ENCODE peak calls at places on chromosome 20, in eight cellular contexts. One of them, this sample, is unnamed.

GRCh38 chr20:59850018-59850641 is 83.3 kb downstream of the SYCP2 start:
- DNase-seq in left ventricle myocardium inferior: no peak
- DNase-seq in stomach: no peak
- DNase-seq in MM.1S: peak; percentile 53
- DNase-seq in heart left ventricle: no peak
- DNase-seq in fibroblast of lung: peak; percentile 31
- DNase-seq in Peyer's patch: no peak
- DNase-seq in fibroblast of the aortic adventitia: peak; percentile 45
- DNase-seq in this sample: peak; percentile 58

GRCh38 chr20:37239026-37239451 is 22.6 kb downstream of the GHRH start:
- DNase-seq in left ventricle myocardium inferior: no peak
- DNase-seq in stomach: no peak
- DNase-seq in MM.1S: no peak
- DNase-seq in heart left ventricle: no peak
- DNase-seq in fibroblast of lung: peak; percentile 69
- DNase-seq in Peyer's patch: no peak
- DNase-seq in fibroblast of the aortic adventitia: peak; percentile 67
- DNase-seq in this sample: peak; percentile 25

GRCh38 chr20:14304466-14304865 is 32.9 kb downstream of the FLRT3 start:
- DNase-seq in left ventricle myocardium inferior: no peak
- DNase-seq in stomach: no peak
- DNase-seq in MM.1S: no peak
- DNase-seq in heart left ventricle: no peak
- DNase-seq in fibroblast of lung: no peak
- DNase-seq in Peyer's patch: no peak
- DNase-seq in fibroblast of the aortic adventitia: no peak
- DNase-seq in this sample: no peak

GRCh38 chr20:3739926-3740599 is 7.6 kb downstream of the HSPA12B start:
- DNase-seq in left ventricle myocardium inferior: no peak
- DNase-seq in stomach: no peak
- DNase-seq in MM.1S: no peak
- DNase-seq in heart left ventricle: no peak
- DNase-seq in fibroblast of lung: no peak
- DNase-seq in Peyer's patch: no peak
- DNase-seq in fibroblast of the aortic adventitia: no peak
- DNase-seq in this sample: no peak

GRCh38 chr20:23058240-23058639 is 8.8 kb upstream of the THBD start:
- DNase-seq in left ventricle myocardium inferior: no peak
- DNase-seq in stomach: no peak
- DNase-seq in MM.1S: no peak
- DNase-seq in heart left ventricle: no peak
- DNase-seq in fibroblast of lung: no peak
- DNase-seq in Peyer's patch: no peak
- DNase-seq in fibroblast of the aortic adventitia: no peak
- DNase-seq in this sample: no peak

GRCh38 chr20:56003966-56004365 is 1.4 kb downstream of the CBLN4 start:
- DNase-seq in left ventricle myocardium inferior: no peak
- DNase-seq in stomach: no peak
- DNase-seq in MM.1S: no peak
- DNase-seq in heart left ventricle: no peak
- DNase-seq in fibroblast of lung: peak; percentile 0
- DNase-seq in Peyer's patch: no peak
- DNase-seq in fibroblast of the aortic adventitia: no peak
- DNase-seq in this sample: no peak

GRCh38 chr20:17648306-17648646 is 33.8 kb downstream of the RRBP1 start:
- DNase-seq in left ventricle myocardium inferior: no peak
- DNase-seq in stomach: no peak
- DNase-seq in MM.1S: no peak
- DNase-seq in heart left ventricle: peak; percentile 45
- DNase-seq in fibroblast of lung: no peak
- DNase-seq in Peyer's patch: no peak
- DNase-seq in fibroblast of the aortic adventitia: no peak
- DNase-seq in this sample: no peak

GRCh38 chr20:23232219-23232581 is 118.4 kb upstream of the NXT1 start:
- DNase-seq in left ventricle myocardium inferior: no peak
- DNase-seq in stomach: no peak
- DNase-seq in MM.1S: no peak
- DNase-seq in heart left ventricle: no peak
- DNase-seq in fibroblast of lung: no peak
- DNase-seq in Peyer's patch: no peak
- DNase-seq in fibroblast of the aortic adventitia: no peak
- DNase-seq in this sample: no peak

GRCh38 chr20:56515657-56516381 is 8.7 kb upstream of the FAM209A start:
- DNase-seq in left ventricle myocardium inferior: no peak
- DNase-seq in stomach: no peak
- DNase-seq in MM.1S: no peak
- DNase-seq in heart left ventricle: no peak
- DNase-seq in fibroblast of lung: no peak
- DNase-seq in Peyer's patch: no peak
- DNase-seq in fibroblast of the aortic adventitia: peak; percentile 14
- DNase-seq in this sample: peak; percentile 24

GRCh38 chr20:17825949-17826843 is 126.4 kb downstream of the BANF2 start:
- DNase-seq in left ventricle myocardium inferior: no peak
- DNase-seq in stomach: no peak
- DNase-seq in MM.1S: no peak
- DNase-seq in heart left ventricle: peak; percentile 12
- DNase-seq in fibroblast of lung: peak; percentile 36
- DNase-seq in Peyer's patch: no peak
- DNase-seq in fibroblast of the aortic adventitia: no peak
- DNase-seq in this sample: peak; percentile 38

GRCh38 chr20:8432435-8433148 is 300.5 kb downstream of the PLCB1 start:
- DNase-seq in left ventricle myocardium inferior: no peak
- DNase-seq in stomach: no peak
- DNase-seq in MM.1S: no peak
- DNase-seq in heart left ventricle: no peak
- DNase-seq in fibroblast of lung: no peak
- DNase-seq in Peyer's patch: no peak
- DNase-seq in fibroblast of the aortic adventitia: no peak
- DNase-seq in this sample: no peak

GRCh38 chr20:325889-326644 is 715 bp downstream of the SOX12 start:
- DNase-seq in left ventricle myocardium inferior: peak; percentile 71
- DNase-seq in stomach: peak; percentile 60
- DNase-seq in MM.1S: peak; percentile 49
- DNase-seq in heart left ventricle: peak; percentile 77
- DNase-seq in fibroblast of lung: peak; percentile 69
- DNase-seq in Peyer's patch: peak; percentile 67
- DNase-seq in fibroblast of the aortic adventitia: peak; percentile 56
- DNase-seq in this sample: peak; percentile 76

GRCh38 chr20:1085515-1086272 is 32.7 kb upstream of the PSMF1 start:
- DNase-seq in left ventricle myocardium inferior: no peak
- DNase-seq in stomach: no peak
- DNase-seq in MM.1S: no peak
- DNase-seq in heart left ventricle: no peak
- DNase-seq in fibroblast of lung: no peak
- DNase-seq in Peyer's patch: no peak
- DNase-seq in fibroblast of the aortic adventitia: no peak
- DNase-seq in this sample: no peak

GRCh38 chr20:38604873-38605303 is 3.3 kb downstream of the ARHGAP40 start:
- DNase-seq in left ventricle myocardium inferior: no peak
- DNase-seq in stomach: peak; percentile 27
- DNase-seq in MM.1S: no peak
- DNase-seq in heart left ventricle: no peak
- DNase-seq in fibroblast of lung: peak; percentile 60
- DNase-seq in Peyer's patch: no peak
- DNase-seq in fibroblast of the aortic adventitia: no peak
- DNase-seq in this sample: peak; percentile 30

GRCh38 chr20:14523090-14523489 is 185.7 kb upstream of the FLRT3 start:
- DNase-seq in left ventricle myocardium inferior: no peak
- DNase-seq in stomach: no peak
- DNase-seq in MM.1S: no peak
- DNase-seq in heart left ventricle: no peak
- DNase-seq in fibroblast of lung: no peak
- DNase-seq in Peyer's patch: no peak
- DNase-seq in fibroblast of the aortic adventitia: no peak
- DNase-seq in this sample: no peak

GRCh38 chr20:44792794-44793193 is 17.6 kb downstream of the RIMS4 start:
- DNase-seq in left ventricle myocardium inferior: no peak
- DNase-seq in stomach: no peak
- DNase-seq in MM.1S: no peak
- DNase-seq in heart left ventricle: no peak
- DNase-seq in fibroblast of lung: no peak
- DNase-seq in Peyer's patch: no peak
- DNase-seq in fibroblast of the aortic adventitia: no peak
- DNase-seq in this sample: no peak

GRCh38 chr20:37335642-37336368 is 10.1 kb upstream of the SRC start:
- DNase-seq in left ventricle myocardium inferior: no peak
- DNase-seq in stomach: no peak
- DNase-seq in MM.1S: no peak
- DNase-seq in heart left ventricle: no peak
- DNase-seq in fibroblast of lung: peak; percentile 15
- DNase-seq in Peyer's patch: no peak
- DNase-seq in fibroblast of the aortic adventitia: no peak
- DNase-seq in this sample: no peak

GRCh38 chr20:16569218-16570153 is 3.8 kb downstream of the KIF16B start:
- DNase-seq in left ventricle myocardium inferior: no peak
- DNase-seq in stomach: no peak
- DNase-seq in MM.1S: no peak
- DNase-seq in heart left ventricle: no peak
- DNase-seq in fibroblast of lung: no peak
- DNase-seq in Peyer's patch: no peak
- DNase-seq in fibroblast of the aortic adventitia: no peak
- DNase-seq in this sample: no peak

GRCh38 chr20:675453-676314 is at the start of gene SCRT2:
- DNase-seq in left ventricle myocardium inferior: peak; percentile 86
- DNase-seq in stomach: peak; percentile 87
- DNase-seq in MM.1S: peak; percentile 73
- DNase-seq in heart left ventricle: peak; percentile 83
- DNase-seq in fibroblast of lung: peak; percentile 66
- DNase-seq in Peyer's patch: peak; percentile 25
- DNase-seq in fibroblast of the aortic adventitia: peak; percentile 66
- DNase-seq in this sample: peak; percentile 73

GRCh38 chr20:18712116-18712515 is 101.5 kb upstream of the SCP2D1 start:
- DNase-seq in left ventricle myocardium inferior: no peak
- DNase-seq in stomach: no peak
- DNase-seq in MM.1S: no peak
- DNase-seq in heart left ventricle: no peak
- DNase-seq in fibroblast of lung: no peak
- DNase-seq in Peyer's patch: no peak
- DNase-seq in fibroblast of the aortic adventitia: no peak
- DNase-seq in this sample: no peak

GRCh38 chr20:48583801-48584200 is 244.0 kb downstream of the PREX1 start:
- DNase-seq in left ventricle myocardium inferior: no peak
- DNase-seq in stomach: no peak
- DNase-seq in MM.1S: no peak
- DNase-seq in heart left ventricle: no peak
- DNase-seq in fibroblast of lung: no peak
- DNase-seq in Peyer's patch: no peak
- DNase-seq in fibroblast of the aortic adventitia: no peak
- DNase-seq in this sample: no peak

GRCh38 chr20:58513580-58514285 is 1.5 kb downstream of the APCDD1L start:
- DNase-seq in left ventricle myocardium inferior: no peak
- DNase-seq in stomach: no peak
- DNase-seq in MM.1S: no peak
- DNase-seq in heart left ventricle: no peak
- DNase-seq in fibroblast of lung: no peak
- DNase-seq in Peyer's patch: no peak
- DNase-seq in fibroblast of the aortic adventitia: no peak
- DNase-seq in this sample: no peak

GRCh38 chr20:48620486-48621255 is 207.1 kb downstream of the PREX1 start:
- DNase-seq in left ventricle myocardium inferior: peak; percentile 85
- DNase-seq in stomach: peak; percentile 92
- DNase-seq in MM.1S: peak; percentile 82
- DNase-seq in heart left ventricle: peak; percentile 84
- DNase-seq in fibroblast of lung: peak; percentile 84
- DNase-seq in Peyer's patch: peak; percentile 57
- DNase-seq in fibroblast of the aortic adventitia: peak; percentile 84
- DNase-seq in this sample: peak; percentile 84

GRCh38 chr20:64108731-64109389 is 1.5 kb upstream of the NPBWR2 start:
- DNase-seq in left ventricle myocardium inferior: peak; percentile 6
- DNase-seq in stomach: peak; percentile 23
- DNase-seq in MM.1S: no peak
- DNase-seq in heart left ventricle: no peak
- DNase-seq in fibroblast of lung: no peak
- DNase-seq in Peyer's patch: peak; percentile 14
- DNase-seq in fibroblast of the aortic adventitia: no peak
- DNase-seq in this sample: no peak
- H3K4me3 ChIP-seq in left ventricle myocardium inferior: no peak overlapping the region
- H3K4me3 ChIP-seq in stomach: no peak overlapping the region
- H3K4me3 ChIP-seq in MM.1S: no peak overlapping the region
- H3K4me3 ChIP-seq in heart left ventricle: no peak overlapping the region
- H3K4me3 ChIP-seq in fibroblast of lung: no peak overlapping the region
- H3K4me3 ChIP-seq in Peyer's patch: no peak overlapping the region
- H3K4me3 ChIP-seq in fibroblast of the aortic adventitia: no peak overlapping the region
- H3K4me3 ChIP-seq in this sample: no peak overlapping the region

GRCh38 chr20:46592580-46593362 is 42.3 kb upstream of the OCSTAMP start:
- DNase-seq in left ventricle myocardium inferior: no peak
- DNase-seq in stomach: no peak
- DNase-seq in MM.1S: no peak
- DNase-seq in heart left ventricle: no peak
- DNase-seq in fibroblast of lung: no peak
- DNase-seq in Peyer's patch: no peak
- DNase-seq in fibroblast of the aortic adventitia: no peak
- DNase-seq in this sample: no peak
- TF ChIP-seq CTCF in left ventricle myocardium inferior: no peak
- TF ChIP-seq CTCF in stomach: no peak
- TF ChIP-seq CTCF in MM.1S: peak; percentile 25
- TF ChIP-seq CTCF in heart left ventricle: no peak
- TF ChIP-seq CTCF in fibroblast of lung: no peak
- TF ChIP-seq CTCF in Peyer's patch: no peak
- TF ChIP-seq CTCF in fibroblast of the aortic adventitia: no peak
- TF ChIP-seq CTCF in this sample: no peak

GRCh38 chr20:46710149-46710913 is 882 bp downstream of the SLC2A10 start:
- DNase-seq in left ventricle myocardium inferior: no peak
- DNase-seq in stomach: no peak
- DNase-seq in MM.1S: no peak
- DNase-seq in heart left ventricle: no peak
- DNase-seq in fibroblast of lung: no peak
- DNase-seq in Peyer's patch: no peak
- DNase-seq in fibroblast of the aortic adventitia: peak; percentile 15
- DNase-seq in this sample: peak; percentile 15
- H3K4me3 ChIP-seq in left ventricle myocardium inferior: peak overlapping the region; percentile 79
- H3K4me3 ChIP-seq in stomach: peak overlapping the region; percentile 68
- H3K4me3 ChIP-seq in MM.1S: peak overlapping the region; percentile 65
- H3K4me3 ChIP-seq in heart left ventricle: peak overlapping the region; percentile 81
- H3K4me3 ChIP-seq in fibroblast of lung: peak overlapping the region; percentile 68
- H3K4me3 ChIP-seq in Peyer's patch: peak overlapping the region; percentile 69
- H3K4me3 ChIP-seq in fibroblast of the aortic adventitia: peak overlapping the region; percentile 81
- H3K4me3 ChIP-seq in this sample: peak overlapping the region; percentile 58

DNA sequence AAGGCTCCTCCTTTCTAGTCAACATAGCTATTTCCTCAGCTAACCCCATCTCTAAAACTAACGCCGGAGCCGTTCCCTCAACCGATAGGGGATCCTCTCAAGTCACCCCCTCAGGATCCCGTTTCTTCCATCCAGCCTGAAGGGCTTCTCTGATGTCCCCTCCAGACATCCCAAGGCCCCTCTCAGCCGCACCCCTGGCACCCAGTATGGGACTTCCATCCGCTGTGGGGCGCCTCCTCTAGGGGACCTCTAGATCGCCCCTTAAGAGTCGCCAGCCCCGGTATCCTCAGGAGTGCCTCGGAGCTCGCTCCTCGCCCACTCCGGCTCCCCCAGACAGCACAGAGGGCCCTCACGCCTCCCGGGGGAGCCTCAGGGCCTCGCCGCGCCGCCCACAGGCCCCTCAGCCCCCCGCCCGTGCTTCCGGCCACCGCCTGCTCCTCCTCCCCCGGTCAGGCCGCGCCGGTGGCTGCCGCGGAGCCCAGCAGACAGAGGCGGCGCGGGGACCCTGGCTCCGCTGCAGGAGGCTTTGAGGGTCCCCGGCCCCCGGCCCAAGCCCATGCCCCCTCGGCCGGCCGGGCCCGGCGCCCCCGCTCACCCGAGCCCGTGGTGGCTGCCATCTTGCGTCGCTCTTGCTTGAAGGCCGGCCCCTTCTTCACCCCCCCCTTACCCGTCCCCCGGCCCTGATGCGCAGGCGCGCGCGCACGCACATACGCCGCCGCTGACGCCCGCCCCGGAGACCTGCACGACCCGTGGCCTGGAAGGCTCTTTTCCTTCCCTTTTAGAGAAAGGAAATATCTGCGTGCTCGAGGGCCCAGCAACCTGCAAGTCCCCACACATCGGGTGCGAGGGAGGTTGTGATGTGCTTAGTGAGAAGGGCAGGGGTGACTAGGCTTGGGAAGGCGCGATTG is at the start of gene UBE2V1:
- DNase-seq in left ventricle myocardium inferior: peak; percentile 92
- DNase-seq in stomach: peak; percentile 94
- DNase-seq in MM.1S: peak; percentile 89
- DNase-seq in heart left ventricle: peak; percentile 94
- DNase-seq in fibroblast of lung: peak; percentile 86
- DNase-seq in Peyer's patch: peak; percentile 94
- DNase-seq in fibroblast of the aortic adventitia: peak; percentile 78
- DNase-seq in this sample: peak; percentile 92
- TF ChIP-seq CTCF in left ventricle myocardium inferior: peak; percentile 40
- TF ChIP-seq CTCF in stomach: peak; percentile 15
- TF ChIP-seq CTCF in MM.1S: peak; percentile 53
- TF ChIP-seq CTCF in heart left ventricle: peak; percentile 52
- TF ChIP-seq CTCF in fibroblast of lung: peak; percentile 39
- TF ChIP-seq CTCF in Peyer's patch: peak; percentile 24
- TF ChIP-seq CTCF in fibroblast of the aortic adventitia: peak; percentile 52
- TF ChIP-seq CTCF in this sample: peak; percentile 52